ENCODE peak calls at places on chromosomes 12 and 14, in four cellular contexts. C is amniotic stem cell, K is anterior cingulate cortex, F is AG04450. S is an unnamed sample.

GRCh38 chr12:27463826-27464554 is 17.5 kb downstream of the SMCO2 start:
- DNase-seq in C (no peak), K (no peak), F (peak), S (no peak)

GRCh38 chr14:30610719-30611388 is 11.3 kb upstream of the SCFD1 start:
- DNase-seq in C (peak), K (no peak), F (peak), S (peak)

GRCh38 chr14:81406863-81407262 is 6.7 kb upstream of the STON2 start:
- DNase-seq in C (no peak), K (no peak), F (no peak), S (no peak)

GRCh38 chr14:22388669-22389625 is 200.1 kb downstream of the DAD1 start:
- DNase-seq in C (no peak), K (no peak), F (no peak), S (no peak)

GRCh38 chr12:46388427-46388992 is 15.9 kb upstream of the SLC38A2 start:
- DNase-seq in C (peak), K (no peak), F (no peak), S (no peak)

GRCh38 chr12:77122661-77123060 is 57.3 kb upstream of the E2F7 start:
- DNase-seq in C (no peak), K (no peak), F (no peak), S (no peak)

GRCh38 chr12:106769078-106769477 is 5.4 kb upstream of the RIC8B start:
- DNase-seq in C (no peak), K (no peak), F (no peak), S (no peak)

GRCh38 chr12:46964496-46965098 is 114.8 kb upstream of the PCED1B start:
- DNase-seq in C (no peak), K (no peak), F (peak), S (no peak)

GRCh38 chr12:96208346-96208745 is 14.2 kb downstream of the ELK3 start:
- DNase-seq in C (peak), K (no peak), F (no peak), S (no peak)

GRCh38 chr12:7797698-7798398 is 8.6 kb downstream of the NANOG start:
- DNase-seq in C (no peak), K (no peak), F (no peak), S (no peak)

GRCh38 chr12:93387780-93388179 is 10.1 kb downstream of the NUDT4 start:
- DNase-seq in C (no peak), K (no peak), F (no peak), S (no peak)

GRCh38 chr14:68733086-68733621 is 59.7 kb downstream of the ZFP36L1 start:
- DNase-seq in C (no peak), K (peak), F (no peak), S (no peak)

GRCh38 chr12:76025601-76026575 is 5.7 kb downstream of the PHLDA1 start:
- DNase-seq in C (no peak), K (no peak), F (no peak), S (no peak)

GRCh38 chr14:35814371-35815005 is 5.4 kb upstream of the RALGAPA1 start:
- DNase-seq in C (no peak), K (no peak), F (no peak), S (peak)

GRCh38 chr12:79983492-79983891 is 48.6 kb upstream of the PPP1R12A start:
- DNase-seq in C (no peak), K (no peak), F (peak), S (no peak)

GRCh38 chr14:24075485-24076301 is 4.3 kb downstream of the CPNE6 start:
- DNase-seq in C (no peak), K (no peak), F (no peak), S (no peak)

GRCh38 chr14:35730871-35731270 is 78.2 kb downstream of the RALGAPA1 start:
- DNase-seq in C (no peak), K (no peak), F (no peak), S (no peak)

GRCh38 chr12:103725398-103725797 is 115.6 kb downstream of the NT5DC3 start:
- DNase-seq in C (no peak), K (no peak), F (no peak), S (no peak)

GRCh38 chr12:47504775-47505446 is 200.9 kb downstream of the RPAP3 start:
- DNase-seq in C (peak), K (no peak), F (no peak), S (no peak)

GRCh38 chr12:116861331-116861730 is 19.9 kb downstream of the HRK start:
- DNase-seq in C (peak), K (peak), F (peak), S (peak)

GRCh38 chr12:12244341-12244740 is 22.5 kb downstream of the LRP6 start:
- DNase-seq in C (no peak), K (no peak), F (no peak), S (no peak)

S was measured in NCI-H774.